ENCODE peak calls at places on chromosomes 4 and X, in five cellular contexts. One of them, this sample, is unnamed.

GRCh38 chr4:128357286-128357685 is 69.7 kb upstream of the PGRMC2 start:
- DNase-seq in natural killer cell: no peak
- DNase-seq in IMR-90: no peak
- DNase-seq in AG04450: no peak
- DNase-seq in right atrium auricular region: no peak
- DNase-seq in this sample: no peak

GRCh38 chrX:68903111-68903510 is 74.3 kb downstream of the EFNB1 start:
- DNase-seq in natural killer cell: no peak
- DNase-seq in IMR-90: no peak
- DNase-seq in AG04450: no peak
- DNase-seq in right atrium auricular region: no peak
- DNase-seq in this sample: no peak

GRCh38 chr4:54173281-54173912 is 55.7 kb upstream of the PDGFRA start:
- DNase-seq in natural killer cell: no peak
- DNase-seq in IMR-90: no peak
- DNase-seq in AG04450: no peak
- DNase-seq in right atrium auricular region: no peak
- DNase-seq in this sample: no peak

GRCh38 chrX:63350551-63350950 is 581 bp downstream of the SPIN4 start:
- DNase-seq in natural killer cell: peak
- DNase-seq in IMR-90: no peak
- DNase-seq in AG04450: no peak
- DNase-seq in right atrium auricular region: no peak
- DNase-seq in this sample: peak

GRCh38 chrX:120604359-120604782 is 470 bp downstream of the MCTS1 start:
- DNase-seq in natural killer cell: peak
- DNase-seq in IMR-90: peak
- DNase-seq in AG04450: no peak
- DNase-seq in right atrium auricular region: no peak
- DNase-seq in this sample: no peak

GRCh38 chr4:38128478-38129451 is 168.6 kb downstream of the PTTG2 start:
- DNase-seq in natural killer cell: peak
- DNase-seq in IMR-90: peak
- DNase-seq in AG04450: no peak
- DNase-seq in right atrium auricular region: peak
- DNase-seq in this sample: no peak

GRCh38 chrX:71871367-71871766 is 39.3 kb upstream of the NHSL2 start:
- DNase-seq in natural killer cell: no peak
- DNase-seq in IMR-90: peak
- DNase-seq in AG04450: no peak
- DNase-seq in right atrium auricular region: no peak
- DNase-seq in this sample: no peak

GRCh38 chr4:35025152-35025834 is 1219.0 kb downstream of the ARAP2 start:
- DNase-seq in natural killer cell: no peak
- DNase-seq in IMR-90: no peak
- DNase-seq in AG04450: no peak
- DNase-seq in right atrium auricular region: no peak
- DNase-seq in this sample: no peak

GRCh38 chr4:38400946-38401345 is 263.1 kb upstream of the KLF3 start:
- DNase-seq in natural killer cell: no peak
- DNase-seq in IMR-90: no peak
- DNase-seq in AG04450: no peak
- DNase-seq in right atrium auricular region: no peak
- DNase-seq in this sample: no peak

GRCh38 chr4:140252742-140253555 is 99.0 kb upstream of the MAML3 start:
- DNase-seq in natural killer cell: peak
- DNase-seq in IMR-90: peak
- DNase-seq in AG04450: no peak
- DNase-seq in right atrium auricular region: no peak
- DNase-seq in this sample: peak

GRCh38 chrX:97639526-97639925 is 755.8 kb downstream of the RPA4 start:
- DNase-seq in natural killer cell: no peak
- DNase-seq in IMR-90: no peak
- DNase-seq in AG04450: no peak
- DNase-seq in right atrium auricular region: no peak
- DNase-seq in this sample: no peak

GRCh38 chrX:127708155-127708554 is 344.0 kb downstream of the ACTRT1 start:
- DNase-seq in natural killer cell: no peak
- DNase-seq in IMR-90: no peak
- DNase-seq in AG04450: no peak
- DNase-seq in right atrium auricular region: no peak
- DNase-seq in this sample: no peak

GRCh38 chrX:18883961-18884765 is 99.8 kb downstream of the PHKA2 start:
- DNase-seq in natural killer cell: no peak
- DNase-seq in IMR-90: no peak
- DNase-seq in AG04450: no peak
- DNase-seq in right atrium auricular region: no peak
- DNase-seq in this sample: no peak

GRCh38 chrX:46837543-46838481 is 969 bp downstream of the RP2 start:
- DNase-seq in natural killer cell: no peak
- DNase-seq in IMR-90: peak
- DNase-seq in AG04450: no peak
- DNase-seq in right atrium auricular region: no peak
- DNase-seq in this sample: no peak

GRCh38 chrX:13048265-13048664 is 3.8 kb upstream of the FAM9C start:
- DNase-seq in natural killer cell: no peak
- DNase-seq in IMR-90: peak
- DNase-seq in AG04450: no peak
- DNase-seq in right atrium auricular region: no peak
- DNase-seq in this sample: no peak

GRCh38 chrX:145727476-145727875 is 90.2 kb upstream of the SLITRK2 start:
- DNase-seq in natural killer cell: no peak
- DNase-seq in IMR-90: no peak
- DNase-seq in AG04450: no peak
- DNase-seq in right atrium auricular region: no peak
- DNase-seq in this sample: no peak

GRCh38 chrX:130110379-130111219 is at the start of gene ELF4:
- DNase-seq in natural killer cell: peak
- DNase-seq in IMR-90: peak
- DNase-seq in AG04450: no peak
- DNase-seq in right atrium auricular region: no peak
- DNase-seq in this sample: peak

GRCh38 chr4:145420595-145421214 is 60.9 kb upstream of the SMAD1 start:
- DNase-seq in natural killer cell: no peak
- DNase-seq in IMR-90: no peak
- DNase-seq in AG04450: no peak
- DNase-seq in right atrium auricular region: no peak
- DNase-seq in this sample: no peak

GRCh38 chrX:11461181-11462001 is 168.2 kb downstream of the AMELX start:
- DNase-seq in natural killer cell: no peak
- DNase-seq in IMR-90: peak
- DNase-seq in AG04450: no peak
- DNase-seq in right atrium auricular region: no peak
- DNase-seq in this sample: no peak

GRCh38 chr4:52863324-52863723 is 1.2 kb downstream of the RASL11B start:
- DNase-seq in natural killer cell: no peak
- DNase-seq in IMR-90: no peak
- DNase-seq in AG04450: no peak
- DNase-seq in right atrium auricular region: no peak
- DNase-seq in this sample: no peak

GRCh38 chr4:52861171-52861873 is 795 bp upstream of the RASL11B start:
- DNase-seq in natural killer cell: no peak
- DNase-seq in IMR-90: no peak
- DNase-seq in AG04450: no peak
- DNase-seq in right atrium auricular region: no peak
- DNase-seq in this sample: no peak

GRCh38 chr4:52864816-52865215 is 2.7 kb downstream of the RASL11B start:
- DNase-seq in natural killer cell: no peak
- DNase-seq in IMR-90: peak
- DNase-seq in AG04450: no peak
- DNase-seq in right atrium auricular region: no peak
- DNase-seq in this sample: no peak

GRCh38 chr4:52862605-52863236 is 604 bp downstream of the RASL11B start:
- DNase-seq in natural killer cell: no peak
- DNase-seq in IMR-90: no peak
- DNase-seq in AG04450: no peak
- DNase-seq in right atrium auricular region: no peak
- DNase-seq in this sample: no peak

GRCh38 chr4:52861879-52862604 is at the start of gene RASL11B:
- DNase-seq in natural killer cell: peak
- DNase-seq in IMR-90: peak
- DNase-seq in AG04450: no peak
- DNase-seq in right atrium auricular region: peak
- DNase-seq in this sample: peak
- TF ChIP-seq CTCF in natural killer cell: peak
- TF ChIP-seq CTCF in IMR-90: no peak
- TF ChIP-seq CTCF in AG04450: no peak
- TF ChIP-seq CTCF in right atrium auricular region: peak
- TF ChIP-seq CTCF in this sample: no peak

GRCh38 chr4:10623241-10623640 is 61.3 kb downstream of the CLNK start:
- DNase-seq in natural killer cell: no peak
- DNase-seq in IMR-90: peak
- DNase-seq in AG04450: peak
- DNase-seq in right atrium auricular region: no peak
- DNase-seq in this sample: no peak

GRCh38 chr4:10625130-10625529 is 59.4 kb downstream of the CLNK start:
- DNase-seq in natural killer cell: no peak
- DNase-seq in IMR-90: no peak
- DNase-seq in AG04450: no peak
- DNase-seq in right atrium auricular region: no peak
- DNase-seq in this sample: no peak

GRCh38 chr4:10620935-10621488 is 63.6 kb downstream of the CLNK start:
- DNase-seq in natural killer cell: no peak
- DNase-seq in IMR-90: no peak
- DNase-seq in AG04450: no peak
- DNase-seq in right atrium auricular region: no peak
- DNase-seq in this sample: no peak

GRCh38 chr4:10623862-10624261 is 60.7 kb downstream of the CLNK start:
- DNase-seq in natural killer cell: no peak
- DNase-seq in IMR-90: no peak
- DNase-seq in AG04450: no peak
- DNase-seq in right atrium auricular region: no peak
- DNase-seq in this sample: no peak

GRCh38 chr4:10622728-10623127 is 61.8 kb downstream of the CLNK start:
- DNase-seq in natural killer cell: no peak
- DNase-seq in IMR-90: no peak
- DNase-seq in AG04450: no peak
- DNase-seq in right atrium auricular region: no peak
- DNase-seq in this sample: no peak
- TF ChIP-seq CTCF in natural killer cell: no peak
- TF ChIP-seq CTCF in IMR-90: peak
- TF ChIP-seq CTCF in AG04450: peak
- TF ChIP-seq CTCF in right atrium auricular region: no peak
- TF ChIP-seq CTCF in this sample: no peak

GRCh38 chr4:184310171-184310567 is 92.5 kb upstream of the ENPP6 start:
- DNase-seq in natural killer cell: peak
- DNase-seq in IMR-90: no peak
- DNase-seq in AG04450: no peak
- DNase-seq in right atrium auricular region: no peak
- DNase-seq in this sample: no peak
- TF ChIP-seq CTCF in natural killer cell: peak
- TF ChIP-seq CTCF in IMR-90: no peak
- TF ChIP-seq CTCF in AG04450: no peak
- TF ChIP-seq CTCF in right atrium auricular region: peak
- TF ChIP-seq CTCF in this sample: no peak

DNA sequence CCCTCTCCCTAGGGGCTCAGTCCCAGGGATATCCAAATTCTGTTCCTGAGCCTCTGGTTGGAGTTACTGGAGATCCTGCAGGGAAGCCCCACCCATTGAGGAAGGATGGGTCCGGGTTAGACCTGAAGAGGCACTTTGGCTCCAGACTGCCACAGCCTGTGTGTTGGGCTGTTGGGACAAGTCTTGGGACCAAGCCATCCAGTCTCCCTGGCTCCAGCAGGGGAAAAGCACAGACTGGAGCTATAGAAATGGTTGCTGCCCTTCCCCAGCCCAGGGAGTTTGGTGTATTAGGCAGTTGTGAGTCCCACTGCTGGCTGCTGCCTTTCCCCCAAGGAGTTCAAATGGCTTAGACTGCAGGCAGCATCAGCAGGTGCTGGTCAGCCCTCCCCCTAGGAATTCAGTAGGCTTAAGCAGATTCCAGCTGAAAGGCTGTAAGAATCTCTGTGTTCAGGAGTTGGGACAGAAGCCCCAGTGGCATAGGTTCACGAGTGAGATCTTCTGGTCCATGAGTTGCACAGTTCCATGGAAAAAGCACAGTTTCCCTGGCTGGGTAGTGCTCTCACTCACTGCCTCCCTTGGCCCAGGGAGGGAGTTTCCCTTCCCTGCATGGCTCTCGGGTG is 344.0 kb upstream of the EPHA5 start:
- DNase-seq in natural killer cell: no peak
- DNase-seq in IMR-90: no peak
- DNase-seq in AG04450: no peak
- DNase-seq in right atrium auricular region: no peak
- DNase-seq in this sample: no peak
- TF ChIP-seq CTCF in natural killer cell: no peak
- TF ChIP-seq CTCF in IMR-90: no peak
- TF ChIP-seq CTCF in AG04450: no peak
- TF ChIP-seq CTCF in right atrium auricular region: no peak
- TF ChIP-seq CTCF in this sample: no peak

GRCh38 chr4:149690726-149691125 is 124.9 kb downstream of the IQCM start:
- DNase-seq in natural killer cell: no peak
- DNase-seq in IMR-90: no peak
- DNase-seq in AG04450: no peak
- DNase-seq in right atrium auricular region: no peak
- DNase-seq in this sample: no peak
- TF ChIP-seq CTCF in natural killer cell: no peak
- TF ChIP-seq CTCF in IMR-90: no peak
- TF ChIP-seq CTCF in AG04450: peak
- TF ChIP-seq CTCF in right atrium auricular region: no peak
- TF ChIP-seq CTCF in this sample: no peak